ENCODE peak calls at places on chromosomes 5 and 9, in five cellular contexts. P, S, B, H and L are unnamed samples.
A peak's percentile ranks its signal among the peaks of the same experiment; 100 is the strongest.

GRCh38 chr5:173920866-173921265 is 32.7 kb downstream of the CPEB4 start:
- DNase-seq in P (no peak), S (no peak), B (no peak), H (no peak), L (no peak)

GRCh38 chr5:152689275-152689711 is 284.2 kb upstream of the NMUR2 start:
- DNase-seq in P (no peak), S (no peak), B (no peak), H (no peak), L (no peak)

GRCh38 chr5:81513982-81514381 is 120.0 kb upstream of the ACOT12 start:
- DNase-seq in P (no peak), S (no peak), B (peak; percentile 2), H (no peak), L (no peak)

GRCh38 chr9:130387905-130388304 is 56.9 kb upstream of the ASS1 start:
- DNase-seq in P (no peak), S (no peak), B (no peak), H (no peak), L (no peak)

GRCh38 chr9:126672634-126673284 is 59.0 kb downstream of the LMX1B start:
- DNase-seq in P (no peak), S (no peak), B (no peak), H (no peak), L (no peak)

GRCh38 chr5:103057208-103058130 is 62.5 kb downstream of the GIN1 start:
- DNase-seq in P (no peak), S (no peak), B (no peak), H (no peak), L (no peak)

GRCh38 chr5:2173067-2173466 is 290.3 kb upstream of the IRX4 start:
- DNase-seq in P (no peak), S (no peak), B (no peak), H (no peak), L (no peak)

GRCh38 chr9:130565792-130566191 is 13.6 kb upstream of the FUBP3 start:
- DNase-seq in P (no peak), S (no peak), B (no peak), H (no peak), L (no peak)

GRCh38 chr5:171306785-171307591 is 2.1 kb upstream of the TLX3 start:
- DNase-seq in P (no peak), S (no peak), B (no peak), H (no peak), L (no peak)

GRCh38 chr9:4530375-4530774 is 40.1 kb downstream of the SLC1A1 start:
- DNase-seq in P (no peak), S (no peak), B (no peak), H (no peak), L (no peak)

GRCh38 chr9:95516736-95517558 is at the start of gene PTCH1:
- DNase-seq in P (peak; percentile 56), S (peak; percentile 13), B (no peak), H (peak; percentile 60), L (no peak)

GRCh38 chr5:112869948-112870347 is 8.9 kb downstream of the SRP19 start:
- DNase-seq in P (no peak), S (no peak), B (no peak), H (peak; percentile 45), L (no peak)

GRCh38 chr5:16880547-16880946 is 55.5 kb downstream of the MYO10 start:
- DNase-seq in P (no peak), S (no peak), B (no peak), H (no peak), L (no peak)

GRCh38 chr9:35280394-35280793 is 118.6 kb downstream of the UNC13B start:
- DNase-seq in P (no peak), S (no peak), B (no peak), H (no peak), L (no peak)

GRCh38 chr5:143851383-143851782 is 39.4 kb downstream of the HMHB1 start:
- DNase-seq in P (no peak), S (no peak), B (no peak), H (no peak), L (no peak)

GRCh38 chr5:177432905-177433657 is 6.6 kb downstream of the GRK6 start:
- DNase-seq in P (no peak), S (no peak), B (no peak), H (no peak), L (no peak)

GRCh38 chr5:2874099-2874498 is 122.6 kb upstream of the IRX2 start:
- DNase-seq in P (no peak), S (no peak), B (no peak), H (no peak), L (no peak)

GRCh38 chr5:72156921-72157320 is 49.6 kb downstream of the MAP1B start:
- DNase-seq in P (no peak), S (no peak), B (no peak), H (no peak), L (no peak)

GRCh38 chr5:155342956-155343355 is 329.4 kb downstream of the KIF4B start:
- DNase-seq in P (no peak), S (no peak), B (no peak), H (no peak), L (no peak)

GRCh38 chr5:54528633-54529032 is 11.1 kb downstream of the SNX18 start:
- DNase-seq in P (no peak), S (no peak), B (no peak), H (no peak), L (no peak)

GRCh38 chr9:30075022-30075421 is 2309.4 kb upstream of the ACO1 start:
- DNase-seq in P (no peak), S (no peak), B (no peak), H (no peak), L (peak; percentile 6)